ENCODE peak calls at places on chromosomes 1 and 21, in six cellular contexts. R, W, U, L, A and M are unnamed samples.

GRCh38 chr1:161473363-161473762 is 31.9 kb upstream of the FCGR2A start:
- DNase-seq in W (no peak), L (no peak), R (no peak), U (no peak), A (peak; percentile 35), M (no peak)

GRCh38 chr1:204566583-204566955 is 50.4 kb downstream of the MDM4 start:
- DNase-seq in U (no peak), A (no peak), L (no peak), W (no peak), R (no peak), M (no peak)

GRCh38 chr1:19427087-19427781 is 58.1 kb downstream of the CAPZB start:
- DNase-seq in U (no peak), A (no peak), R (no peak), W (peak; percentile 82), L (no peak), M (no peak)

GRCh38 chr1:68116643-68117235 is 66.3 kb upstream of the DIRAS3 start:
- DNase-seq in A (peak; percentile 45), R (peak; percentile 52), W (no peak), U (no peak), L (no peak), M (peak; percentile 52)

GRCh38 chr1:161182214-161182613 is 4.9 kb upstream of the B4GALT3 start:
- DNase-seq in W (no peak), L (no peak), U (peak; percentile 3), A (no peak), R (no peak), M (no peak)

GRCh38 chr1:2373551-2374259 is 17.6 kb downstream of the MORN1 start:
- DNase-seq in L (no peak), W (peak; percentile 63), U (peak; percentile 28), R (no peak), A (no peak), M (no peak)

GRCh38 chr1:248834343-248834940 is 3.6 kb upstream of the ZNF672 start:
- DNase-seq in L (no peak), R (no peak), A (no peak), W (no peak), U (no peak), M (no peak)

GRCh38 chr1:228029281-228029680 is 22.5 kb downstream of the WNT3A start:
- DNase-seq in A (no peak), R (no peak), L (no peak), W (peak; percentile 53), U (peak; percentile 20), M (no peak)

GRCh38 chr1:145916745-145917144 is 1.8 kb downstream of the PEX11B start:
- DNase-seq in W (no peak), L (no peak), R (no peak), U (no peak), A (no peak), M (no peak)

GRCh38 chr21:15730484-15731242 is 881 bp downstream of the USP25 start:
- DNase-seq in R (no peak), A (peak; percentile 39), W (no peak), U (peak; percentile 77), L (no peak), M (no peak)

GRCh38 chr1:205576011-205576410 is 55.8 kb downstream of the ELK4 start:
- DNase-seq in R (peak; percentile 25), A (peak; percentile 39), W (peak; percentile 36), L (no peak), U (no peak), M (no peak)

GRCh38 chr1:211476200-211476849 is 15.6 kb downstream of the RD3 start:
- DNase-seq in W (peak; percentile 78), U (peak; percentile 67), R (peak; percentile 79), L (peak; percentile 58), A (peak; percentile 84), M (peak; percentile 44)

GRCh38 chr1:174974711-174975111 is 25.0 kb upstream of the CACYBP start:
- DNase-seq in L (peak; percentile 46), U (no peak), R (no peak), W (no peak), A (no peak), M (peak; percentile 24)

GRCh38 chr1:91569411-91570104 is 68.9 kb downstream of the CDC7 start:
- DNase-seq in U (peak; percentile 90), W (peak; percentile 93), R (peak; percentile 40), A (peak; percentile 76), L (peak; percentile 86), M (peak; percentile 80)

GRCh38 chr1:221868894-221869293 is 127.0 kb upstream of the DUSP10 start:
- DNase-seq in L (no peak), A (no peak), R (no peak), U (no peak), W (no peak), M (no peak)

GRCh38 chr1:183191833-183192232 is 5.8 kb downstream of the LAMC2 start:
- DNase-seq in L (no peak), W (no peak), U (no peak), A (no peak), R (no peak), M (no peak)
- H3K27ac ChIP-seq in L (no peak overlapping the region), W (no peak overlapping the region), U (no peak overlapping the region), A (no peak overlapping the region), R (no peak overlapping the region), M (no peak overlapping the region)

GRCh38 chr21:44931137-44931500 is 8.7 kb upstream of the SLX9 start:
- DNase-seq in R (no peak), L (peak; percentile 36), A (no peak), W (no peak), U (peak; percentile 66), M (no peak)
- H3K4me3 ChIP-seq in R (peak overlapping the region; percentile 48), L (peak overlapping the region; percentile 66), A (peak overlapping the region; percentile 44), W (no peak overlapping the region), U (peak overlapping the region; percentile 63), M (no peak overlapping the region)

GRCh38 chr21:18468775-18469174 is 65.2 kb upstream of the TMPRSS15 start:
- DNase-seq in A (no peak), U (no peak), L (no peak), R (no peak), W (no peak), M (no peak)
- H3K27ac ChIP-seq in A (no peak overlapping the region), U (no peak overlapping the region), L (no peak overlapping the region), R (no peak overlapping the region), W (no peak overlapping the region), M (no peak overlapping the region)

GRCh38 chr1:16145030-16145987 is 10.6 kb downstream of the EPHA2 start:
- DNase-seq in R (peak; percentile 94), L (peak; percentile 90), A (peak; percentile 88), U (peak; percentile 83), W (peak; percentile 87), M (peak; percentile 89)
- H3K4me3 ChIP-seq in R (peak overlapping the region; percentile 33), L (peak overlapping the region; percentile 56), A (peak overlapping the region; percentile 11), U (peak overlapping the region; percentile 50), W (peak overlapping the region; percentile 35), M (no peak overlapping the region)

GRCh38 chr1:99663501-99663900 is 17.6 kb downstream of the PALMD start:
- DNase-seq in U (no peak), A (no peak), R (no peak), W (no peak), L (no peak), M (no peak)
- H3K27ac ChIP-seq in U (peak overlapping the region; percentile 92), A (no peak overlapping the region), R (peak overlapping the region; percentile 4), W (no peak overlapping the region), L (peak overlapping the region; percentile 95), M (peak overlapping the region; percentile 75)

DNA sequence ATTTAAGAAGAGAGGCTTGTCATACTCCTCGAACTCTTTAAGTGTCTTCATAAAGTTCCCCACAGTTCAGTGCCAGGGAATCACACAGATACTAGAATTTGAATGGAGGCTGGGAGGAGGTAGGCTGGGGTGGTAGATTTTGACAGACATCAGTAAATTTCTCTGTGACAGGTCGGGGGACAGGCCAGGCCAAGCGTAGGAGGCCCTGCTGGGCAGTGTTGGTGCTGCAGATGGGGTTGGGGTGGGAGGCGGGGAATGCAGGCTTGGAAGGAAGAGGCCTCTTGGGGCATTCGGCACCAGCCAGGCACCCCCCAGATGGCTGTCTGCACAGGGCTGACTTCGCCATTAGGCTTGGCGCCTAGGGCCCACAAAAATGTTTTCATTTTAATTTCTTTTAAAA is 84.0 kb downstream of the MAN1C1 start:
- DNase-seq in L (no peak), A (no peak), W (peak; percentile 62), R (no peak), U (no peak), M (peak; percentile 34)
- H3K4me3 ChIP-seq in L (peak overlapping the region; percentile 31), A (no peak overlapping the region), W (no peak overlapping the region), R (no peak overlapping the region), U (no peak overlapping the region), M (no peak overlapping the region)

GRCh38 chr1:20948091-20948490 is 161.0 kb upstream of the HP1BP3 start:
- DNase-seq in R (no peak), L (no peak), W (no peak), U (no peak), A (no peak), M (no peak)
- H3K27ac ChIP-seq in R (no peak overlapping the region), L (no peak overlapping the region), W (no peak overlapping the region), U (no peak overlapping the region), A (no peak overlapping the region), M (no peak overlapping the region)

GRCh38 chr1:83998205-83998598 is 730 bp downstream of the TTLL7 start:
- DNase-seq in W (no peak), U (no peak), L (no peak), A (no peak), R (no peak), M (no peak)
- H3K4me3 ChIP-seq in W (peak overlapping the region; percentile 89), U (peak overlapping the region; percentile 94), L (peak overlapping the region; percentile 91), A (peak overlapping the region; percentile 78), R (peak overlapping the region; percentile 90), M (peak overlapping the region; percentile 84)

GRCh38 chr1:225747566-225747965 is 30.1 kb upstream of the SRP9 start:
- DNase-seq in L (no peak), A (no peak), R (no peak), U (no peak), W (no peak), M (no peak)
- H3K27ac ChIP-seq in L (peak overlapping the region; percentile 94), A (peak overlapping the region; percentile 83), R (peak overlapping the region; percentile 90), U (peak overlapping the region; percentile 85), W (peak overlapping the region; percentile 86), M (peak overlapping the region; percentile 92)